ENCODE peak calls at places on chromosomes 1 and 21, in six cellular contexts. S is left lung, D is EH, K is colonic mucosa, Z is NCI-H2081, R is head of caudate nucleus. Q is an unnamed sample.

GRCh38 chr21:38277501-38278111 is 20.8 kb downstream of the KCNJ15 start:
- DNase-seq in Z (no peak), K (peak; percentile 22), S (no peak), R (peak; percentile 27), D (peak; percentile 99), Q (peak; percentile 99)

GRCh38 chr1:219465247-219466093 is 147.4 kb downstream of the ZC3H11B start:
- DNase-seq in K (no peak), R (no peak), S (no peak), Z (no peak), D (peak; percentile 79), Q (peak; percentile 15)

GRCh38 chr1:6897138-6897537 is 111.9 kb downstream of the CAMTA1 start:
- DNase-seq in D (no peak), S (no peak), Z (no peak), K (no peak), R (no peak), Q (no peak)

GRCh38 chr1:205044745-205045144 is 1.7 kb downstream of the CNTN2 start:
- DNase-seq in R (no peak), S (no peak), K (no peak), D (no peak), Z (no peak), Q (no peak)

GRCh38 chr21:42806489-42807140 is 72.7 kb downstream of the WDR4 start:
- DNase-seq in R (no peak), D (no peak), S (no peak), Z (no peak), K (peak; percentile 13), Q (no peak)

GRCh38 chr1:33301273-33301984 is 19.5 kb downstream of the A3GALT2 start:
- DNase-seq in R (no peak), Z (no peak), S (no peak), D (peak; percentile 64), K (no peak), Q (no peak)

GRCh38 chr21:15986277-15986676 is 256.5 kb downstream of the USP25 start:
- DNase-seq in S (no peak), K (no peak), Z (no peak), R (no peak), D (no peak), Q (no peak)

GRCh38 chr1:162696286-162696862 is 64.1 kb downstream of the DDR2 start:
- DNase-seq in D (peak; percentile 91), Z (peak; percentile 93), K (peak; percentile 53), R (no peak), S (no peak), Q (peak; percentile 95)

GRCh38 chr1:187409341-187409740 is 580.6 kb downstream of the PLA2G4A start:
- DNase-seq in D (peak; percentile 13), S (no peak), K (no peak), Z (no peak), R (no peak), Q (peak; percentile 73)

GRCh38 chr1:41900611-41901444 is 17.9 kb downstream of the HIVEP3 start:
- DNase-seq in R (no peak), D (peak; percentile 93), Z (no peak), S (no peak), K (peak; percentile 33), Q (no peak)

GRCh38 chr1:94926365-94926914 is 470 bp downstream of the CNN3 start:
- DNase-seq in D (peak; percentile 66), Z (peak; percentile 58), K (peak; percentile 60), R (no peak), S (peak; percentile 82), Q (peak; percentile 59)

GRCh38 chr1:62926681-62927252 is 142.8 kb downstream of the ATG4C start:
- DNase-seq in D (no peak), K (no peak), R (no peak), Z (no peak), S (no peak), Q (peak; percentile 11)

GRCh38 chr1:211327341-211327921 is 798 bp downstream of the TRAF5 start:
- DNase-seq in S (no peak), K (peak; percentile 58), D (peak; percentile 79), R (no peak), Z (peak; percentile 83), Q (peak; percentile 78)

GRCh38 chr1:227729144-227729880 is 5.8 kb downstream of the JMJD4 start:
- DNase-seq in S (no peak), R (no peak), D (no peak), Z (no peak), K (no peak), Q (no peak)

GRCh38 chr1:177077734-177078489 is 86.6 kb downstream of the ASTN1 start:
- DNase-seq in K (no peak), S (no peak), Z (no peak), R (no peak), D (peak; percentile 15), Q (peak; percentile 0)

GRCh38 chr1:224069138-224069537 is 44.8 kb upstream of the FBXO28 start:
- DNase-seq in K (no peak), D (no peak), R (no peak), S (no peak), Z (no peak), Q (no peak)

GRCh38 chr1:193335797-193336428 is 149.5 kb upstream of the B3GALT2 start:
- DNase-seq in K (no peak), S (no peak), D (peak; percentile 96), R (no peak), Z (no peak), Q (peak; percentile 84)

GRCh38 chr1:78153092-78153736 is 107.4 kb downstream of the GIPC2 start:
- DNase-seq in S (no peak), Z (no peak), D (no peak), R (no peak), K (no peak), Q (peak; percentile 20)

Q was measured in choroid plexus epithelial cell.